ENCODE peak calls at places on chromosomes 13 and 19, in seven cellular contexts. One of them, this sample, is unnamed. For H3K4me1, the result is how much of the 10 kb centered on the place peaks cover.

GRCh38 chr13:112903071-112903577 is 65.9 kb upstream of the MCF2L start:
- DNase-seq in lower lobe of right lung: no peak
- DNase-seq in GM23248: no peak
- DNase-seq in CD8-positive, alpha-beta memory T cell: no peak
- DNase-seq in cardiac muscle cell: no peak
- DNase-seq in psoas muscle: no peak
- DNase-seq in heart right ventricle: no peak
- DNase-seq in this sample: no peak

GRCh38 chr13:78176880-78177279 is 258.2 kb upstream of the EDNRB start:
- DNase-seq in lower lobe of right lung: no peak
- DNase-seq in GM23248: no peak
- DNase-seq in CD8-positive, alpha-beta memory T cell: no peak
- DNase-seq in cardiac muscle cell: no peak
- DNase-seq in psoas muscle: no peak
- DNase-seq in heart right ventricle: no peak
- DNase-seq in this sample: no peak

GRCh38 chr13:33707449-33707848 is 110.5 kb upstream of the RFC3 start:
- DNase-seq in lower lobe of right lung: no peak
- DNase-seq in GM23248: no peak
- DNase-seq in CD8-positive, alpha-beta memory T cell: no peak
- DNase-seq in cardiac muscle cell: no peak
- DNase-seq in psoas muscle: no peak
- DNase-seq in heart right ventricle: no peak
- DNase-seq in this sample: no peak

GRCh38 chr13:110108348-110109139 is 198.4 kb downstream of the COL4A1 start:
- DNase-seq in lower lobe of right lung: peak
- DNase-seq in GM23248: peak
- DNase-seq in CD8-positive, alpha-beta memory T cell: no peak
- DNase-seq in cardiac muscle cell: peak
- DNase-seq in psoas muscle: peak
- DNase-seq in heart right ventricle: peak
- DNase-seq in this sample: no peak

GRCh38 chr13:90746230-90746629 is 601.3 kb upstream of the MIR17HG start:
- DNase-seq in lower lobe of right lung: no peak
- DNase-seq in GM23248: no peak
- DNase-seq in CD8-positive, alpha-beta memory T cell: no peak
- DNase-seq in cardiac muscle cell: no peak
- DNase-seq in psoas muscle: no peak
- DNase-seq in heart right ventricle: no peak
- DNase-seq in this sample: no peak

GRCh38 chr13:47455581-47455980 is 545.5 kb downstream of the SUCLA2 start:
- DNase-seq in lower lobe of right lung: peak
- DNase-seq in GM23248: peak
- DNase-seq in CD8-positive, alpha-beta memory T cell: no peak
- DNase-seq in cardiac muscle cell: peak
- DNase-seq in psoas muscle: no peak
- DNase-seq in heart right ventricle: no peak
- DNase-seq in this sample: no peak

GRCh38 chr19:14672043-14672872 is 2.4 kb downstream of the ADGRE3 start:
- DNase-seq in lower lobe of right lung: no peak
- DNase-seq in GM23248: no peak
- DNase-seq in CD8-positive, alpha-beta memory T cell: no peak
- DNase-seq in cardiac muscle cell: no peak
- DNase-seq in psoas muscle: no peak
- DNase-seq in heart right ventricle: no peak
- DNase-seq in this sample: no peak

GRCh38 chr13:106882222-106882621 is 314.3 kb upstream of the ARGLU1 start:
- DNase-seq in lower lobe of right lung: no peak
- DNase-seq in GM23248: no peak
- DNase-seq in CD8-positive, alpha-beta memory T cell: no peak
- DNase-seq in cardiac muscle cell: no peak
- DNase-seq in psoas muscle: no peak
- DNase-seq in heart right ventricle: no peak
- DNase-seq in this sample: no peak

GRCh38 chr13:51635137-51635878 is 51.0 kb downstream of the WDFY2 start:
- DNase-seq in lower lobe of right lung: no peak
- DNase-seq in GM23248: no peak
- DNase-seq in CD8-positive, alpha-beta memory T cell: no peak
- DNase-seq in cardiac muscle cell: no peak
- DNase-seq in psoas muscle: no peak
- DNase-seq in heart right ventricle: no peak
- DNase-seq in this sample: no peak

GRCh38 chr19:29771708-29772415 is 39.9 kb upstream of the CCNE1 start:
- DNase-seq in lower lobe of right lung: no peak
- DNase-seq in GM23248: peak
- DNase-seq in CD8-positive, alpha-beta memory T cell: no peak
- DNase-seq in cardiac muscle cell: peak
- DNase-seq in psoas muscle: no peak
- DNase-seq in heart right ventricle: peak
- DNase-seq in this sample: peak

GRCh38 chr19:50835785-50836542 is 2.6 kb upstream of the KLK15 start:
- DNase-seq in lower lobe of right lung: peak
- DNase-seq in GM23248: peak
- DNase-seq in CD8-positive, alpha-beta memory T cell: peak
- DNase-seq in cardiac muscle cell: peak
- DNase-seq in psoas muscle: peak
- DNase-seq in heart right ventricle: peak
- DNase-seq in this sample: peak

GRCh38 chr13:49218493-49219051 is 1.6 kb upstream of the MLNR start:
- DNase-seq in lower lobe of right lung: no peak
- DNase-seq in GM23248: peak
- DNase-seq in CD8-positive, alpha-beta memory T cell: no peak
- DNase-seq in cardiac muscle cell: peak
- DNase-seq in psoas muscle: no peak
- DNase-seq in heart right ventricle: no peak
- DNase-seq in this sample: no peak

GRCh38 chr13:62305758-62306157 is 890.1 kb upstream of the PCDH20 start:
- DNase-seq in lower lobe of right lung: no peak
- DNase-seq in GM23248: no peak
- DNase-seq in CD8-positive, alpha-beta memory T cell: no peak
- DNase-seq in cardiac muscle cell: no peak
- DNase-seq in psoas muscle: no peak
- DNase-seq in heart right ventricle: no peak
- DNase-seq in this sample: no peak

GRCh38 chr19:39818626-39819097 is 15.3 kb downstream of the DYRK1B start:
- DNase-seq in lower lobe of right lung: no peak
- DNase-seq in GM23248: no peak
- DNase-seq in CD8-positive, alpha-beta memory T cell: no peak
- DNase-seq in cardiac muscle cell: no peak
- DNase-seq in psoas muscle: no peak
- DNase-seq in heart right ventricle: no peak
- DNase-seq in this sample: no peak

GRCh38 chr13:111589992-111590391 is 269.6 kb downstream of the TEX29 start:
- DNase-seq in lower lobe of right lung: no peak
- DNase-seq in GM23248: no peak
- DNase-seq in CD8-positive, alpha-beta memory T cell: no peak
- DNase-seq in cardiac muscle cell: no peak
- DNase-seq in psoas muscle: no peak
- DNase-seq in heart right ventricle: no peak
- DNase-seq in this sample: no peak

GRCh38 chr19:10546817-10547216 is 3.1 kb downstream of the ATG4D start:
- DNase-seq in lower lobe of right lung: no peak
- DNase-seq in GM23248: no peak
- DNase-seq in CD8-positive, alpha-beta memory T cell: no peak
- DNase-seq in cardiac muscle cell: no peak
- DNase-seq in psoas muscle: no peak
- DNase-seq in heart right ventricle: no peak
- DNase-seq in this sample: no peak

GRCh38 chr19:10544242-10544752 is 593 bp downstream of the ATG4D start:
- DNase-seq in lower lobe of right lung: no peak
- DNase-seq in GM23248: peak
- DNase-seq in CD8-positive, alpha-beta memory T cell: no peak
- DNase-seq in cardiac muscle cell: no peak
- DNase-seq in psoas muscle: no peak
- DNase-seq in heart right ventricle: peak
- DNase-seq in this sample: peak

GRCh38 chr19:10543420-10544241 is at the start of gene ATG4D:
- DNase-seq in lower lobe of right lung: peak
- DNase-seq in GM23248: peak
- DNase-seq in CD8-positive, alpha-beta memory T cell: peak
- DNase-seq in cardiac muscle cell: peak
- DNase-seq in psoas muscle: peak
- DNase-seq in heart right ventricle: peak
- DNase-seq in this sample: peak

GRCh38 chr19:10544753-10545251 is 1.1 kb downstream of the ATG4D start:
- DNase-seq in lower lobe of right lung: no peak
- DNase-seq in GM23248: no peak
- DNase-seq in CD8-positive, alpha-beta memory T cell: no peak
- DNase-seq in cardiac muscle cell: no peak
- DNase-seq in psoas muscle: no peak
- DNase-seq in heart right ventricle: no peak
- DNase-seq in this sample: no peak

DNA sequence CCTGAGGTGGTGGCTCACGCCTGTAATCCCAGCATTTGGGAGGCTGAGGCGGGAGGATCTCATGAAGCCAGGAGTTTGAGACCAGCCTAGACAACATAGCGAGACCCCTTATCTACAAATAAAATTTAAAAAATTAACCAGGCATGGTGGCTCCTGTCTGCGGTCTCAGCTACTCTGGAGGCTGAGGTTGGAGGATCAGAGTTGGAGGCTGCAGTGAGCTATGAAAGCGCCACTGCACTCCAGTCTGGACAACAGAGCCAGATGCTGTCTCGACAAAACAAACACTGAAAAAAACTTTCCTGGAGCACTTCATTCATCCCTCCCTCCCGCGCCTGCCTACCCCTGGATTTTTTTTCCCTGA is 665 bp upstream of the ATG4D start:
- DNase-seq in lower lobe of right lung: no peak
- DNase-seq in GM23248: no peak
- DNase-seq in CD8-positive, alpha-beta memory T cell: no peak
- DNase-seq in cardiac muscle cell: no peak
- DNase-seq in psoas muscle: no peak
- DNase-seq in heart right ventricle: no peak
- DNase-seq in this sample: no peak
- H3K4me3 ChIP-seq in lower lobe of right lung: peak
- H3K4me3 ChIP-seq in GM23248: peak
- H3K4me3 ChIP-seq in CD8-positive, alpha-beta memory T cell: peak
- H3K4me3 ChIP-seq in cardiac muscle cell: no peak
- H3K4me3 ChIP-seq in psoas muscle: peak
- H3K4me3 ChIP-seq in heart right ventricle: peak
- H3K4me3 ChIP-seq in this sample: peak

GRCh38 chr19:19064098-19064722 is 416 bp downstream of the SLC25A42 start:
- DNase-seq in lower lobe of right lung: no peak
- DNase-seq in GM23248: no peak
- DNase-seq in CD8-positive, alpha-beta memory T cell: no peak
- DNase-seq in cardiac muscle cell: no peak
- DNase-seq in psoas muscle: no peak
- DNase-seq in heart right ventricle: peak
- DNase-seq in this sample: no peak

GRCh38 chr19:19071897-19072296 is 8.1 kb downstream of the SLC25A42 start:
- DNase-seq in lower lobe of right lung: no peak
- DNase-seq in GM23248: no peak
- DNase-seq in CD8-positive, alpha-beta memory T cell: no peak
- DNase-seq in cardiac muscle cell: no peak
- DNase-seq in psoas muscle: no peak
- DNase-seq in heart right ventricle: no peak
- DNase-seq in this sample: no peak

GRCh38 chr19:19067276-19068072 is 3.7 kb downstream of the SLC25A42 start:
- DNase-seq in lower lobe of right lung: no peak
- DNase-seq in GM23248: peak
- DNase-seq in CD8-positive, alpha-beta memory T cell: no peak
- DNase-seq in cardiac muscle cell: no peak
- DNase-seq in psoas muscle: peak
- DNase-seq in heart right ventricle: peak
- DNase-seq in this sample: no peak

GRCh38 chr19:19064811-19065745 is 1.3 kb downstream of the SLC25A42 start:
- DNase-seq in lower lobe of right lung: no peak
- DNase-seq in GM23248: peak
- DNase-seq in CD8-positive, alpha-beta memory T cell: peak
- DNase-seq in cardiac muscle cell: peak
- DNase-seq in psoas muscle: no peak
- DNase-seq in heart right ventricle: no peak
- DNase-seq in this sample: no peak

DNA sequence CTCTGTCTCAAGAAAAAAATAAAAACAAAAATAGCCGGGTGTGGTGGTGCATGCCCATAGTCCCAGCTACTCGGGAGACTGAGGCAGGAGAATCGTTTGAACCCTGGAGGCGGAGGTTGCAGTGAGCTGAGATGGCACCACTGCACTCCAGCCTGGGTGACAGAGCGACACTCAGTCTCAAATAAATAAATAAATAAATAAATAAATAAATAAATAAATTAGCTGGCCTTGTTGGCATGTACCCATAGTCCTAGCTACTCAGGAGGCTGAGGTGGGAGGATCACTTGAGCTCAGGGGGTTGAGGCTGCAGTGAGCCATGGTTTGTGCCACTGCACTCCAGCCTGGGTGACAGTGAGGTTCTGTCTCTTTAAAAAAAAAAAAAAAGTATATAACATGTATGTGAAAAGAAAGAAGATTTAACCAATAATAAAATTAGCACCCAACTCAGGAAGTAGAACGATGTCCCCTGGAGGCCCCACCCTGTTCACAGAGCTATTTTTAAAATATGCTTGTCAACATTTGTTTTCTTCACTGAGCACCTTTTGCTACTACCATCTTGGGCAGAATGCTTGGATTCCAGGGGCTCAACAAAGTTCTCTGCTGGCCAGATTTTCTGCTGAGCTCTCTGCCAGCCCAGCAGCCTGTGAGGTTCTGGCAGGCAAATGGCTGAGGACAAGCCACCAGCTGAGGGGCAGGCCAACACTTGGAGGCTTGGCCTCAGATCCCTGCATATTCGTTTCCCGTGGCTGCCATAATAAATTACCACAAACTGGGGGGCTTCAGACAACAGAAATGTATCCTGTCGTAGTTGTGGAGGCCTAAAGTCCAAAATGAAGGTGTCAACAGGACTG is 5.1 kb downstream of the SLC25A42 start:
- DNase-seq in lower lobe of right lung: no peak
- DNase-seq in GM23248: no peak
- DNase-seq in CD8-positive, alpha-beta memory T cell: no peak
- DNase-seq in cardiac muscle cell: no peak
- DNase-seq in psoas muscle: peak
- DNase-seq in heart right ventricle: no peak
- DNase-seq in this sample: no peak
- H3K4me1 ChIP-seq in lower lobe of right lung: under half
- H3K4me1 ChIP-seq in GM23248: under half
- H3K4me1 ChIP-seq in CD8-positive, alpha-beta memory T cell: under half
- H3K4me1 ChIP-seq in cardiac muscle cell: under half
- H3K4me1 ChIP-seq in psoas muscle: under half
- H3K4me1 ChIP-seq in heart right ventricle: under half
- H3K4me1 ChIP-seq in this sample: under half

GRCh38 chr13:103283451-103283820 is 217.2 kb upstream of the SLC10A2 start:
- DNase-seq in lower lobe of right lung: no peak
- DNase-seq in GM23248: no peak
- DNase-seq in CD8-positive, alpha-beta memory T cell: no peak
- DNase-seq in cardiac muscle cell: peak
- DNase-seq in psoas muscle: no peak
- DNase-seq in heart right ventricle: no peak
- DNase-seq in this sample: no peak
- H3K4me3 ChIP-seq in lower lobe of right lung: no peak
- H3K4me3 ChIP-seq in GM23248: no peak
- H3K4me3 ChIP-seq in CD8-positive, alpha-beta memory T cell: no peak
- H3K4me3 ChIP-seq in cardiac muscle cell: no peak
- H3K4me3 ChIP-seq in psoas muscle: no peak
- H3K4me3 ChIP-seq in heart right ventricle: no peak
- H3K4me3 ChIP-seq in this sample: no peak

DNA sequence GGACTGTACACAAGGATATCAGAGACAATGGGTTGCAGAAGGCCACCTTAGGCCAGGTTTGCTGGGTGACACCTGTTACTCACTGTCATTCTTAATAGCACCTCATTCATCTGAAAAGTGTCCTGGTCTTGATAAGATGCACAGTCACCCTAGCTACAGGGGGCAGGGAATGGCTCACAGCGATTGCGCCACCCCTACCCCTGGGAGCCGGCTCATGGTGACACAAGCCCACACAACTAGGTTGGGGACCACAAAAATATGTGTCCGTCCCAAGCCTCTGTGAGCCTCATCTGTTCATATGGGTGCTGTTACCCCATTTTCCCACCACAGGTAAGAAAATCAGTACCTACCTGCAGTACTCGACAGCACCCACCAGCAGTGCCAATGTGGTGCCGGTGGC is 23.4 kb downstream of the MED26 start:
- DNase-seq in lower lobe of right lung: no peak
- DNase-seq in GM23248: no peak
- DNase-seq in CD8-positive, alpha-beta memory T cell: no peak
- DNase-seq in cardiac muscle cell: no peak
- DNase-seq in psoas muscle: no peak
- DNase-seq in heart right ventricle: no peak
- DNase-seq in this sample: no peak
- H3K4me1 ChIP-seq in lower lobe of right lung: under half
- H3K4me1 ChIP-seq in GM23248: under half
- H3K4me1 ChIP-seq in CD8-positive, alpha-beta memory T cell: under half
- H3K4me1 ChIP-seq in cardiac muscle cell: under half
- H3K4me1 ChIP-seq in psoas muscle: half or more
- H3K4me1 ChIP-seq in heart right ventricle: half or more
- H3K4me1 ChIP-seq in this sample: under half